ENCODE peak calls at places on chromosomes 4 and X, in four cellular contexts. T is stimulated activated CD8-positive, alpha-beta memory T cell treated with anti-CD3 and anti-CD28 coated beads, Interleukin-2, amount 100 ng/mL, for 1 hour; Y is LoVo; W is colonic mucosa. K is an unnamed sample.

GRCh38 chrX:11499076-11500044 is 166.4 kb downstream of the ARHGAP6 start:
- DNase-seq in W (no peak), T (no peak), Y (no peak), K (no peak)

GRCh38 chrX:18810416-18810815 is 103.0 kb downstream of the PPEF1 start:
- DNase-seq in T (no peak), W (no peak), Y (no peak), K (no peak)

GRCh38 chrX:12159799-12160198 is 21.5 kb downstream of the FRMPD4 start:
- DNase-seq in Y (no peak), W (no peak), T (no peak), K (no peak)

GRCh38 chr4:35900608-35901243 is 343.6 kb downstream of the ARAP2 start:
- DNase-seq in T (no peak), Y (no peak), W (no peak), K (no peak)

GRCh38 chrX:41265615-41266014 is 68.3 kb upstream of the DDX3X start:
- DNase-seq in T (no peak), W (no peak), Y (no peak), K (peak)

GRCh38 chr4:179867300-179867878 is 2375.8 kb upstream of the TENM3 start:
- DNase-seq in Y (peak), T (no peak), W (peak), K (peak)

GRCh38 chr4:87250294-87250693 is 29.9 kb upstream of the KLHL8 start:
- DNase-seq in T (no peak), Y (no peak), W (no peak), K (no peak)

GRCh38 chr4:98851806-98852205 is 77.1 kb downstream of the EIF4E start:
- DNase-seq in W (no peak), Y (no peak), T (no peak), K (no peak)

GRCh38 chr4:109952612-109953011 is 39.9 kb downstream of the EGF start:
- DNase-seq in Y (no peak), T (no peak), W (no peak), K (no peak)

GRCh38 chr4:25043548-25043947 is 12.8 kb upstream of the LGI2 start:
- DNase-seq in T (no peak), W (no peak), Y (no peak), K (no peak)

GRCh38 chr4:152165146-152165545 is 370.7 kb downstream of the FBXW7 start:
- DNase-seq in Y (no peak), W (no peak), T (no peak), K (no peak)